ENCODE peak calls at places on chromosomes 7 and 10, in seven cellular contexts. V, T, K, R, U, Q and S are unnamed samples. For H3K4me1 and H3K36me3, the result is how much of the 10 kb centered on the place peaks cover.

GRCh38 chr7:122887198-122887597 is 938 bp upstream of the CADPS2 start:
- DNase-seq in K (peak), Q (peak), V (no peak), U (peak), R (peak), T (peak), S (peak)

GRCh38 chr10:86413046-86413728 is 46.6 kb upstream of the GRID1 start:
- DNase-seq in T (no peak), U (no peak), Q (no peak), K (no peak), R (no peak), V (peak), S (no peak)

GRCh38 chr10:70993051-70993450 is 104.7 kb upstream of the PCBD1 start:
- DNase-seq in R (no peak), U (no peak), T (no peak), Q (no peak), K (no peak), V (no peak), S (peak)

GRCh38 chr10:102600816-102601215 is 43.5 kb upstream of the TRIM8 start:
- DNase-seq in Q (peak), V (no peak), U (no peak), K (no peak), R (no peak), T (no peak), S (no peak)

GRCh38 chr7:24949884-24950283 is 30.1 kb downstream of the OSBPL3 start:
- DNase-seq in T (no peak), Q (no peak), K (no peak), R (no peak), U (no peak), V (no peak), S (no peak)

GRCh38 chr7:25289522-25289921 is 61.2 kb upstream of the NPVF start:
- DNase-seq in K (no peak), T (no peak), V (no peak), R (no peak), U (no peak), Q (no peak), S (no peak)

GRCh38 chr10:101233863-101234262 is 4.6 kb upstream of the LBX1 start:
- DNase-seq in U (no peak), Q (no peak), T (no peak), R (peak), K (no peak), V (no peak), S (no peak)

GRCh38 chr10:57964371-57964770 is 303.3 kb downstream of the IPMK start:
- DNase-seq in Q (no peak), T (no peak), R (no peak), K (no peak), U (no peak), V (no peak), S (peak)

GRCh38 chr7:130151591-130152269 is 53.5 kb downstream of the TMEM209 start:
- DNase-seq in Q (no peak), T (no peak), K (no peak), U (no peak), V (no peak), R (no peak), S (no peak)

GRCh38 chr7:112510032-112510742 is 29.4 kb downstream of the LSMEM1 start:
- DNase-seq in T (no peak), R (no peak), Q (no peak), U (no peak), K (no peak), V (peak), S (no peak)

GRCh38 chr7:93981480-93981874 is 22.7 kb downstream of the BET1 start:
- DNase-seq in U (no peak), T (no peak), V (no peak), Q (no peak), R (peak), K (no peak), S (no peak)

GRCh38 chr10:92080244-92080643 is 156.7 kb downstream of the BTAF1 start:
- DNase-seq in Q (no peak), K (no peak), V (no peak), U (no peak), R (peak), T (no peak), S (no peak)

GRCh38 chr7:82527831-82528230 is 84.3 kb upstream of the CACNA2D1 start:
- DNase-seq in Q (no peak), V (no peak), R (no peak), T (no peak), K (no peak), U (no peak), S (no peak)

GRCh38 chr10:24288581-24288980 is 79.6 kb downstream of the KIAA1217 start:
- DNase-seq in Q (no peak), U (no peak), V (no peak), T (peak), K (no peak), R (no peak), S (no peak)

GRCh38 chr10:60820093-60820769 is 42.0 kb downstream of the CDK1 start:
- DNase-seq in Q (no peak), V (peak), T (no peak), R (peak), K (peak), U (no peak), S (no peak)

GRCh38 chr10:13441476-13441875 is 87.3 kb downstream of the BEND7 start:
- DNase-seq in T (no peak), Q (no peak), U (no peak), V (no peak), K (no peak), R (no peak), S (no peak)

GRCh38 chr7:20858913-20859312 is 72.2 kb upstream of the SP8 start:
- DNase-seq in U (no peak), T (no peak), R (no peak), V (no peak), Q (no peak), K (no peak), S (no peak)

GRCh38 chr7:140595468-140596147 is 45.0 kb downstream of the DENND2A start:
- DNase-seq in U (peak), K (no peak), T (no peak), R (peak), Q (no peak), V (no peak), S (no peak)

GRCh38 chr10:6141296-6142151 is 52.7 kb downstream of the RBM17 start:
- DNase-seq in T (peak), R (no peak), V (peak), U (no peak), Q (no peak), K (no peak), S (no peak)

GRCh38 chr7:2641406-2642393 is 9.9 kb downstream of the TTYH3 start:
- DNase-seq in R (peak), U (peak), K (peak), Q (peak), V (peak), T (peak), S (peak)

GRCh38 chr7:54831644-54832095 is 72.7 kb upstream of the SEC61G start:
- DNase-seq in R (no peak), Q (no peak), U (no peak), K (no peak), V (no peak), T (no peak), S (no peak)

GRCh38 chr10:69459101-69459805 is 8.0 kb downstream of the TSPAN15 start:
- DNase-seq in V (no peak), R (no peak), U (no peak), Q (no peak), K (no peak), T (no peak), S (no peak)
- H3K4me1 ChIP-seq in V (under half), R (under half), U (under half), Q (under half), K (under half), T (under half), S (under half)

GRCh38 chr10:112166800-112167199 is 16.8 kb downstream of the GPAM start:
- DNase-seq in V (no peak), U (peak), K (no peak), Q (no peak), T (no peak), R (no peak), S (no peak)
- H3K36me3 ChIP-seq in V (under half), U (under half), K (under half), Q (under half), T (under half), R (half or more), S (under half)

GRCh38 chr10:117460846-117461765 is 81.4 kb upstream of the EMX2 start:
- DNase-seq in Q (peak), U (no peak), V (no peak), T (no peak), K (no peak), R (no peak), S (no peak)

GRCh38 chr10:117463545-117463920 is 79.0 kb upstream of the EMX2 start:
- DNase-seq in K (no peak), R (no peak), V (no peak), U (no peak), Q (no peak), T (no peak), S (no peak)

GRCh38 chr10:117462816-117463544 is 79.6 kb upstream of the EMX2 start:
- DNase-seq in R (no peak), K (no peak), T (no peak), Q (no peak), U (no peak), V (no peak), S (no peak)

GRCh38 chr10:117462424-117462792 is 80.1 kb upstream of the EMX2 start:
- DNase-seq in V (no peak), T (no peak), R (peak), U (no peak), K (no peak), Q (no peak), S (no peak)

GRCh38 chr10:117461766-117462423 is 80.7 kb upstream of the EMX2 start:
- DNase-seq in T (peak), R (no peak), K (peak), U (no peak), V (no peak), Q (peak), S (no peak)
- TF ChIP-seq POLR2AphosphoS5 in T (peak), R (no peak), K (peak), U (no peak), V (no peak), Q (peak), S (peak)

GRCh38 chr10:132589015-132589414 is 51.4 kb downstream of the INPP5A start:
- DNase-seq in Q (no peak), U (no peak), V (no peak), T (no peak), R (no peak), K (no peak), S (no peak)
- H3K4me1 ChIP-seq in Q (under half), U (under half), V (under half), T (under half), R (under half), K (under half), S (under half)

GRCh38 chr7:135181261-135181928 is 10.9 kb upstream of the CYREN start:
- DNase-seq in K (no peak), R (no peak), U (no peak), T (no peak), V (no peak), Q (no peak), S (no peak)
- H3K36me3 ChIP-seq in K (under half), R (under half), U (under half), T (under half), V (under half), Q (under half), S (under half)

DNA sequence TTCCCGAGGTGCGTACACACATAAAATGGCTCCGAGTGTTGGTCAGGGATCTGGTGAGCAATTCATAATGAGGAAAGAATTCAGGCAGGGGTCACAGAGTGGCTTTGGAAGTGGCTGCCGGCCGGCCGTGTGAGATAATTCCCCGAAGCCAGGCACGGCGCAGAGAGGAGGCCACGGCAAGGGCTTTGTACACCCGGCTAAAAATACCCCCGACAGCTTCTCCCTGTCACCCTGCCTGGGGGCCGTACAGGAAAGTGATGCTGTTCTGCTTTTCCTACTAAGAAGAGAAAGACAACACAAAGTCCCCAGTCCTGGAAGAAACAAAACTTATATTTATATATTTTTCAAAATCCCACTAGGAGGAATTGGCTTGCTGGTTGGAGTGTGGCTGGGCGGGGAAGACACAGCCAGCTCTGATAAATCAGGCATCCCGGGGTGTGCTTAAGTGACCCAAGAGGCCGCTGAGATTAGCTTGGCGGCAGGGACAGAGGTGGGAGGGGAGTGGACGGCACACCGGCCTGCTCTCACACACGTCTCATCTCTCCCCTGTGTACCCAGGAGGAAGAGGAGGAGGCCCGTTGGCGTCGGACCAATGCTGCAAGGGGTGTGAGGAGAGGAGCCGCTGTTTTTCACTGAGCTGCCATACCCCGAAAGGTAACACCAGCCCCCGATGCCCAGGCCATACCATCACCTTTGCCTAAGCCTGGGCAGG is 70.5 kb downstream of the ZMIZ1 start:
- DNase-seq in Q (peak), K (peak), U (no peak), V (no peak), T (no peak), R (no peak), S (no peak)
- TF ChIP-seq POLR2AphosphoS5 in Q (peak), K (no peak), U (no peak), V (no peak), T (no peak), R (no peak), S (no peak)

GRCh38 chr7:27155816-27156507 is 513 bp downstream of the HOXA7 start:
- DNase-seq in V (no peak), R (peak), Q (peak), T (no peak), U (no peak), K (peak), S (peak)
- H3K4me1 ChIP-seq in V (under half), R (under half), Q (under half), T (under half), U (under half), K (half or more), S (under half)